ENCODE peak calls at places on chromosomes 1 and 21, in ten cellular contexts. O is cardiac muscle cell, S is PC-9, P is fibroblast of mammary gland, X is AG10803, J is Peyer's patch, L is stomach, F is epithelial cell of esophagus, Z is heart left ventricle, A is H1. V is an unnamed sample.

GRCh38 chr1:214471458-214471857 is 79.9 kb downstream of the PTPN14 start:
- DNase-seq in O (no peak), S (no peak), P (no peak), X (no peak), J (no peak), L (no peak), F (no peak), Z (no peak), A (no peak), V (no peak)

GRCh38 chr1:29499101-29499650 is 262.9 kb downstream of the PTPRU start:
- DNase-seq in O (no peak), S (no peak), P (no peak), X (no peak), J (no peak), L (peak), F (no peak), Z (no peak), A (no peak), V (no peak)

GRCh38 chr1:201228011-201228983 is 37.7 kb downstream of the IGFN1 start:
- DNase-seq in O (no peak), S (no peak), P (no peak), X (no peak), J (no peak), L (no peak), F (no peak), Z (no peak), A (no peak), V (no peak)

GRCh38 chr1:238710697-238711096 is 675.7 kb upstream of the CHRM3 start:
- DNase-seq in O (no peak), S (no peak), P (peak), X (no peak), J (no peak), L (no peak), F (peak), Z (no peak), A (peak), V (peak)

GRCh38 chr21:32427958-32428623 is 15.6 kb downstream of the EVA1C start:
- DNase-seq in O (no peak), S (no peak), P (no peak), X (no peak), J (no peak), L (no peak), F (no peak), Z (no peak), A (no peak), V (peak)

GRCh38 chr1:203271018-203271743 is 34.1 kb upstream of the BTG2 start:
- DNase-seq in O (peak), S (no peak), P (peak), X (peak), J (no peak), L (peak), F (peak), Z (peak), A (no peak), V (peak)

GRCh38 chr1:60904079-60904852 is 178.1 kb upstream of the NFIA start:
- DNase-seq in O (no peak), S (no peak), P (peak), X (peak), J (no peak), L (no peak), F (peak), Z (peak), A (no peak), V (no peak)

GRCh38 chr21:26115899-26116298 is 54.7 kb downstream of the APP start:
- DNase-seq in O (no peak), S (peak), P (peak), X (peak), J (no peak), L (no peak), F (no peak), Z (no peak), A (no peak), V (peak)

GRCh38 chr1:36098650-36099365 is 10.1 kb downstream of the ADPRS start:
- DNase-seq in O (no peak), S (no peak), P (no peak), X (no peak), J (no peak), L (no peak), F (no peak), Z (no peak), A (no peak), V (no peak)

GRCh38 chr1:149927056-149927534 is 508 bp downstream of the SF3B4 start:
- DNase-seq in O (no peak), S (peak), P (no peak), X (no peak), J (no peak), L (no peak), F (peak), Z (no peak), A (no peak), V (no peak)

GRCh38 chr1:34929497-34929852 is at the start of gene DLGAP3:
- DNase-seq in O (peak), S (no peak), P (no peak), X (no peak), J (no peak), L (no peak), F (no peak), Z (no peak), A (no peak), V (no peak)

GRCh38 chr1:7366955-7367665 is 404.0 kb upstream of the VAMP3 start:
- DNase-seq in O (no peak), S (no peak), P (no peak), X (no peak), J (peak), L (no peak), F (no peak), Z (no peak), A (no peak), V (no peak)

GRCh38 chr21:31609081-31609480 is 50.4 kb upstream of the SOD1 start:
- DNase-seq in O (no peak), S (no peak), P (no peak), X (no peak), J (no peak), L (no peak), F (no peak), Z (no peak), A (peak), V (no peak)

GRCh38 chr21:26800001-26800400 is 45.2 kb downstream of the ADAMTS1 start:
- DNase-seq in O (peak), S (no peak), P (peak), X (no peak), J (no peak), L (no peak), F (no peak), Z (peak), A (no peak), V (peak)

GRCh38 chr1:38084700-38085099 is 38.1 kb upstream of the POU3F1 start:
- DNase-seq in O (no peak), S (no peak), P (no peak), X (no peak), J (no peak), L (no peak), F (no peak), Z (peak), A (no peak), V (no peak)

GRCh38 chr1:178238722-178239510 is 145.0 kb downstream of the RASAL2 start:
- DNase-seq in O (no peak), S (peak), P (peak), X (peak), J (no peak), L (no peak), F (peak), Z (no peak), A (no peak), V (peak)

GRCh38 chr1:15523104-15523921 is 702 bp downstream of the CASP9 start:
- DNase-seq in O (no peak), S (no peak), P (peak), X (peak), J (no peak), L (peak), F (no peak), Z (no peak), A (no peak), V (peak)

GRCh38 chr1:45334308-45335245 is 5.4 kb upstream of the TOE1 start:
- DNase-seq in O (no peak), S (no peak), P (no peak), X (no peak), J (no peak), L (no peak), F (no peak), Z (peak), A (no peak), V (no peak)

GRCh38 chr1:55044617-55045397 is 5.5 kb downstream of the PCSK9 start:
- DNase-seq in O (no peak), S (no peak), P (no peak), X (no peak), J (peak), L (no peak), F (no peak), Z (no peak), A (no peak), V (no peak)

GRCh38 chr1:191624044-191624443 is 534.2 kb upstream of the RGS18 start:
- DNase-seq in O (no peak), S (no peak), P (no peak), X (no peak), J (no peak), L (no peak), F (no peak), Z (no peak), A (no peak), V (no peak)

GRCh38 chr21:42198949-42199348 is 20.0 kb upstream of the ABCG1 start:
- DNase-seq in O (no peak), S (no peak), P (no peak), X (no peak), J (no peak), L (no peak), F (no peak), Z (no peak), A (no peak), V (no peak)

GRCh38 chr1:41434748-41435449 is 49.6 kb downstream of the EDN2 start:
- DNase-seq in O (no peak), S (no peak), P (no peak), X (no peak), J (peak), L (no peak), F (no peak), Z (no peak), A (no peak), V (no peak)

GRCh38 chr1:48677306-48678287 is 99.1 kb downstream of the BEND5 start:
- DNase-seq in O (peak), S (peak), P (peak), X (peak), J (peak), L (peak), F (peak), Z (peak), A (peak), V (peak)

GRCh38 chr1:21869620-21870121 is 57.6 kb downstream of the LDLRAD2 start:
- DNase-seq in O (no peak), S (peak), P (peak), X (peak), J (peak), L (peak), F (peak), Z (peak), A (no peak), V (peak)

GRCh38 chr1:112772781-112773180 is 57.6 kb upstream of the PPM1J start:
- DNase-seq in O (no peak), S (no peak), P (no peak), X (no peak), J (no peak), L (no peak), F (no peak), Z (no peak), A (no peak), V (no peak)

GRCh38 chr1:60897003-60897402 is 185.4 kb upstream of the NFIA start:
- DNase-seq in O (no peak), S (no peak), P (no peak), X (no peak), J (no peak), L (no peak), F (no peak), Z (peak), A (no peak), V (no peak)

GRCh38 chr21:40841524-40842196 is 5.3 kb downstream of the DSCAM start:
- DNase-seq in O (peak), S (no peak), P (no peak), X (peak), J (no peak), L (peak), F (peak), Z (peak), A (peak), V (no peak)

GRCh38 chr1:30928171-30928570 is 19.6 kb upstream of the SDC3 start:
- DNase-seq in O (no peak), S (no peak), P (no peak), X (no peak), J (no peak), L (no peak), F (no peak), Z (no peak), A (no peak), V (no peak)

GRCh38 chr1:32798679-32799416 is 18.3 kb downstream of the YARS1 start:
- DNase-seq in O (no peak), S (no peak), P (no peak), X (no peak), J (no peak), L (no peak), F (no peak), Z (no peak), A (no peak), V (no peak)

GRCh38 chr21:44301093-44301492 is 1.2 kb downstream of the PFKL start:
- DNase-seq in O (no peak), S (no peak), P (no peak), X (no peak), J (no peak), L (no peak), F (no peak), Z (no peak), A (no peak), V (no peak)

GRCh38 chr1:200388791-200389190 is 21.0 kb downstream of the ZNF281 start:
- DNase-seq in O (peak), S (no peak), P (no peak), X (no peak), J (no peak), L (no peak), F (no peak), Z (no peak), A (no peak), V (no peak)

GRCh38 chr1:229199892-229200291 is 71.0 kb upstream of the RAB4A start:
- DNase-seq in O (no peak), S (peak), P (no peak), X (no peak), J (no peak), L (peak), F (no peak), Z (no peak), A (no peak), V (peak)
- H3K4me3 ChIP-seq in O (no peak), S (peak), P (no peak), X (no peak), J (no peak), L (no peak), F (no peak), Z (no peak), A (no peak), V (no peak)

DNA sequence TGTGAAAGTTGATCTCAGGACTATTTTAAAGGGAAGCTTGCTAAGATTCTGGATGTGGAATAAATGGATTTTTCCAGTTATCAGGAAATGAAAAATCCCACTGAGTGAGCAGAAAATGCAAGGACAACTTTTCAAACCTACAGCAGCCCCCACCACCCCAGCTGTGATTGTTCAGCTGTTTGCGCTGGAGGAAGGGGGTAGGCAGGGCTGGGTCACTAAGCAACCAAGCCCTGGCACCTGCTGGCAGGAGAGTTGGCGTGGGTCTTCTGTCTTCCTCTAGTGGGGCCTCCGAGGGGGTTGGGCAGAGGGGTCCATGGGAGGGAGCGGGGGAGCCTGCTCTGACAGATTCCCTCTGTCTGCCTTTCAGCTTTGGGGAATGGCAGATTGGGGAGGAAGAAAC is 45.3 kb downstream of the EIF2D start:
- DNase-seq in O (no peak), S (no peak), P (no peak), X (no peak), J (no peak), L (no peak), F (no peak), Z (no peak), A (no peak), V (no peak)
- TF ChIP-seq CTCF in O (no peak), S (no peak), P (no peak), X (no peak), J (no peak), L (no peak), F (no peak), Z (no peak), A (no peak), V (no peak)

GRCh38 chr1:197911172-197911856 is 5.9 kb upstream of the LHX9 start:
- DNase-seq in O (no peak), S (no peak), P (no peak), X (no peak), J (peak), L (no peak), F (no peak), Z (no peak), A (no peak), V (no peak)
- H3K4me3 ChIP-seq in O (no peak), S (peak), P (no peak), X (peak), J (peak), L (no peak), F (no peak), Z (no peak), A (peak), V (no peak)

GRCh38 chr21:16855164-16855667 is 657.6 kb upstream of the CXADR start:
- DNase-seq in O (no peak), S (no peak), P (no peak), X (no peak), J (no peak), L (no peak), F (no peak), Z (no peak), A (no peak), V (no peak)

DNA sequence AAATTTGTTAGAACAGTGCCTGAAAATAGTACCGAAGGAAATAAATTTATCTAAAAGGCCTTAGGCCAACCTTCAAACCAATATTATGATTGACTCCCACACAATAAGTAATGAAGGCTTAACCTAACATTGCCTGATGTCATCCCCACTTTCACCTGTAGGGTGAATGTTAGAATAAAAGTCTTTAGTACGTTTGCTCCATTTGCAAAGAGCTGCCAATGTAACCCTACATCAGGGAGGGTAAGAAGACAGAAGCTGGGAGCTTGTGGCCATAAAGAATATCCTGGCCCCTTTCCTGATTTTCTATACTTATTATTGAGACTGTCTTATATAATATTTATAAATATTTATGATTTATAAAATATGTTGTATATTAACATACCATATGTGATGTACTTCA is 661.8 kb upstream of the CXADR start:
- DNase-seq in O (no peak), S (no peak), P (no peak), X (no peak), J (no peak), L (no peak), F (no peak), Z (no peak), A (no peak), V (no peak)
- TF ChIP-seq CTCF in O (no peak), S (peak), P (no peak), X (no peak), J (no peak), L (no peak), F (peak), Z (no peak), A (peak), V (no peak)

DNA sequence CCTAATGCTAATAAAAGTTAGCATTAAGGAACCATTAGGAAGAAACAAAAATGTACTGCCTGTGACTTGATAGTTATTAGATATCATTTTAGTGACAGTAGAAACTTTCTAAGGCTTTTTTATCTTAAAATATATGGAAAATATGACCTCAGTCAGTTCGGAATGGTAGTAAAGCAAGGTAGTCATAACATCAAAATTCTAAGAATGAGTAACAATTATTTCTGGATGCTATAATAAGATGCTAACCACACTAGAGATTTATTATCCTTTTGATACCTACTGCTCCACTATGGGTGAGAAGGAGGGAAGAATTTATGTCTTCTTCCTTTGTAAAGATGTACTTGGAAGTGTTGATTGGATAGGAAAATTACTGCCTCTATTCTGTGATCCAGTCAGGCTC is 8.7 kb downstream of the FMN2 start:
- DNase-seq in O (no peak), S (no peak), P (no peak), X (peak), J (no peak), L (no peak), F (no peak), Z (no peak), A (no peak), V (peak)
- H3K4me3 ChIP-seq in O (no peak), S (no peak), P (no peak), X (no peak), J (no peak), L (no peak), F (no peak), Z (no peak), A (no peak), V (no peak)

GRCh38 chr1:227904541-227905335 is 43.0 kb downstream of the WNT9A start:
- DNase-seq in O (no peak), S (no peak), P (no peak), X (no peak), J (no peak), L (no peak), F (no peak), Z (no peak), A (no peak), V (no peak)

GRCh38 chr1:227906550-227906991 is 41.2 kb downstream of the WNT9A start:
- DNase-seq in O (no peak), S (no peak), P (no peak), X (no peak), J (no peak), L (no peak), F (no peak), Z (no peak), A (no peak), V (no peak)

GRCh38 chr1:227907439-227908015 is 40.2 kb downstream of the WNT9A start:
- DNase-seq in O (no peak), S (no peak), P (no peak), X (no peak), J (no peak), L (no peak), F (no peak), Z (no peak), A (no peak), V (no peak)

GRCh38 chr1:227903614-227904501 is 43.9 kb downstream of the WNT9A start:
- DNase-seq in O (no peak), S (no peak), P (no peak), X (no peak), J (no peak), L (no peak), F (no peak), Z (no peak), A (no peak), V (no peak)

GRCh38 chr1:227905573-227906487 is 41.9 kb downstream of the WNT9A start:
- DNase-seq in O (no peak), S (no peak), P (no peak), X (no peak), J (no peak), L (no peak), F (no peak), Z (no peak), A (no peak), V (no peak)
- TF ChIP-seq CTCF in O (no peak), S (no peak), P (no peak), X (no peak), J (no peak), L (no peak), F (no peak), Z (no peak), A (no peak), V (no peak)

DNA sequence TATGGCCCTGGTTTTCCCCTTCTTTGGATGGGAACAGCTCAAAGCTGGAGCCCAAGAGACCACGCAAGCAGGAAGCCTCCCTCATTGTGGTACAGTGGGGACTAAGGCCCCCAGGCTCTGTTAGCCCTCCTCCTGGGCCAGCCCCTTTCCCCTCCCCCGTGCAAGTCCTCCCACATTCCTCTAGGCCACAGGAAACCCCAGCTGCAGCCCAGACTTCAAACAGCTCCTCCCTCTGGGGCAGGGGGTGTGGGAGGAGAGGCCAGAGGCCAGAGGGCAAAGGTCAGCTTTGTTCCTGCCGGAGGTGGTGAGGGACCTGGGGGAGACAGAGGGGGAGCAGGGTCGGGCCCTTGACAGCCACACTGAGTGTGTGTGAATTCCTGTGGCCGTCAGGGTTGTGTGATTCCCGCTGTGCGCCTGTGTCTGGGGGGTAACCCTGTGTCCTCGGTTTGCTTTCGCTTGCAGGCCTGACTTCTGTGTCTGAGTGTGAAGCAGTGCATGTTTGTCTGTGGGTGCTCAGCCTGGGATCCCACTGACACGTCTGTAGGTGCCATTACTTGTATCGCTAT is 3.4 kb upstream of the AHDC1 start:
- DNase-seq in O (no peak), S (no peak), P (no peak), X (no peak), J (no peak), L (no peak), F (no peak), Z (no peak), A (no peak), V (peak)
- H3K4me3 ChIP-seq in O (no peak), S (no peak), P (no peak), X (no peak), J (no peak), L (no peak), F (no peak), Z (no peak), A (peak), V (no peak)

GRCh38 chr1:152348447-152348846 is 11.4 kb downstream of the FLG2 start:
- DNase-seq in O (no peak), S (no peak), P (peak), X (no peak), J (no peak), L (no peak), F (peak), Z (no peak), A (no peak), V (no peak)
- TF ChIP-seq CTCF in O (no peak), S (peak), P (peak), X (peak), J (no peak), L (no peak), F (peak), Z (no peak), A (no peak), V (no peak)